ENCODE peak calls at places on chromosomes 3 and 15, in seven cellular contexts. E, P, I, D, O, H and Y are unnamed samples.
A peak's percentile ranks its signal among the peaks of the same experiment; 100 is the strongest.

GRCh38 chr15:38065721-38066120 is 131.3 kb downstream of the TMCO5A start:
- DNase-seq in E (no peak), P (no peak), I (no peak), D (no peak), O (no peak), H (no peak), Y (no peak)

GRCh38 chr3:139105154-139105702 is 60.5 kb upstream of the PRR23C start:
- DNase-seq in E (no peak), P (peak; percentile 47), I (no peak), D (no peak), O (no peak), H (no peak), Y (no peak)

GRCh38 chr3:61250784-61251173 is 473 bp downstream of the FHIT start:
- DNase-seq in E (peak; percentile 13), P (no peak), I (no peak), D (no peak), O (no peak), H (no peak), Y (no peak)

GRCh38 chr3:102400766-102401165 is 34.0 kb upstream of the ZPLD1 start:
- DNase-seq in E (no peak), P (no peak), I (no peak), D (no peak), O (no peak), H (no peak), Y (no peak)

GRCh38 chr15:68366314-68366713 is 65.6 kb downstream of the ITGA11 start:
- DNase-seq in E (no peak), P (no peak), I (no peak), D (no peak), O (no peak), H (no peak), Y (no peak)

GRCh38 chr3:196634224-196634623 is 5.3 kb upstream of the NRROS start:
- DNase-seq in E (peak; percentile 64), P (no peak), I (no peak), D (no peak), O (no peak), H (no peak), Y (no peak)

GRCh38 chr15:99249270-99249817 is at the start of gene TTC23:
- DNase-seq in E (no peak), P (no peak), I (no peak), D (no peak), O (no peak), H (peak; percentile 79), Y (no peak)

GRCh38 chr3:40332684-40333083 is 23.2 kb downstream of the EIF1B start:
- DNase-seq in E (no peak), P (no peak), I (no peak), D (no peak), O (no peak), H (no peak), Y (no peak)

GRCh38 chr15:71485094-71485693 is 325.2 kb upstream of the NR2E3 start:
- DNase-seq in E (peak; percentile 19), P (no peak), I (no peak), D (no peak), O (no peak), H (no peak), Y (no peak)

GRCh38 chr3:111324645-111325044 is 217.4 kb upstream of the CD96 start:
- DNase-seq in E (no peak), P (no peak), I (no peak), D (no peak), O (no peak), H (no peak), Y (no peak)

GRCh38 chr3:10627884-10628572 is 122.6 kb upstream of the ATP2B2 start:
- DNase-seq in E (no peak), P (no peak), I (no peak), D (no peak), O (no peak), H (no peak), Y (no peak)

GRCh38 chr15:80242132-80242769 is 9.8 kb downstream of the CTXND1 start:
- DNase-seq in E (peak; percentile 34), P (peak; percentile 24), I (no peak), D (peak; percentile 29), O (no peak), H (no peak), Y (no peak)

GRCh38 chr3:65026151-65026550 is 338.4 kb upstream of the ADAMTS9 start:
- DNase-seq in E (no peak), P (no peak), I (no peak), D (no peak), O (no peak), H (no peak), Y (no peak)

GRCh38 chr3:169390310-169390731 is 273.2 kb downstream of the MECOM start:
- DNase-seq in E (no peak), P (no peak), I (peak; percentile 40), D (no peak), O (no peak), H (no peak), Y (no peak)

GRCh38 chr3:47128110-47128509 is 35.8 kb downstream of the SETD2 start:
- DNase-seq in E (no peak), P (no peak), I (no peak), D (no peak), O (no peak), H (no peak), Y (no peak)

GRCh38 chr3:45677045-45677436 is 12.2 kb upstream of the SACM1L start:
- DNase-seq in E (peak; percentile 33), P (no peak), I (no peak), D (no peak), O (peak; percentile 75), H (peak; percentile 77), Y (peak; percentile 63)

GRCh38 chr15:55912982-55913381 is 80.4 kb downstream of the NEDD4 start:
- DNase-seq in E (no peak), P (no peak), I (no peak), D (no peak), O (no peak), H (no peak), Y (no peak)

GRCh38 chr3:187976361-187976900 is 177.5 kb upstream of the LPP start:
- DNase-seq in E (no peak), P (no peak), I (no peak), D (no peak), O (no peak), H (no peak), Y (no peak)

GRCh38 chr3:173396191-173397041 is 1.1 kb upstream of the NLGN1 start:
- DNase-seq in E (no peak), P (no peak), I (peak; percentile 84), D (peak; percentile 70), O (no peak), H (no peak), Y (no peak)

GRCh38 chr3:58776231-58776630 is 109.7 kb upstream of the FAM3D start:
- DNase-seq in E (no peak), P (no peak), I (no peak), D (no peak), O (no peak), H (no peak), Y (no peak)

GRCh38 chr3:20316238-20316637 is 130.2 kb upstream of the SGO1 start:
- DNase-seq in E (no peak), P (no peak), I (no peak), D (no peak), O (no peak), H (no peak), Y (no peak)

GRCh38 chr15:52261498-52262242 is 33.9 kb downstream of the MYO5C start:
- DNase-seq in E (peak; percentile 66), P (peak; percentile 83), I (no peak), D (peak; percentile 87), O (peak; percentile 21), H (peak; percentile 62), Y (peak; percentile 24)

GRCh38 chr3:155890671-155891190 is 20.3 kb downstream of the GMPS start:
- DNase-seq in E (no peak), P (no peak), I (peak; percentile 42), D (peak; percentile 10), O (no peak), H (no peak), Y (no peak)

GRCh38 chr3:16884748-16885587 is at the start of gene PLCL2:
- DNase-seq in E (peak; percentile 84), P (peak; percentile 76), I (peak; percentile 26), D (peak; percentile 49), O (peak; percentile 72), H (no peak), Y (peak; percentile 79)

GRCh38 chr3:25603703-25604102 is 61.0 kb downstream of the TOP2B start:
- DNase-seq in E (no peak), P (no peak), I (no peak), D (no peak), O (no peak), H (peak; percentile 17), Y (no peak)

GRCh38 chr3:14148041-14148985 is 23.5 kb downstream of the TMEM43 start:
- DNase-seq in E (no peak), P (peak; percentile 68), I (peak; percentile 31), D (no peak), O (no peak), H (no peak), Y (no peak)

GRCh38 chr3:31534036-31534435 is 1.3 kb downstream of the STT3B start:
- DNase-seq in E (peak; percentile 21), P (no peak), I (peak; percentile 4), D (no peak), O (no peak), H (no peak), Y (no peak)

GRCh38 chr3:77039606-77040553 is at the start of gene ROBO2:
- DNase-seq in E (no peak), P (peak; percentile 78), I (peak; percentile 45), D (peak; percentile 75), O (no peak), H (no peak), Y (no peak)

GRCh38 chr3:142724682-142725351 is 983 bp downstream of the TRPC1 start:
- DNase-seq in E (peak; percentile 11), P (peak; percentile 76), I (peak; percentile 82), D (peak; percentile 73), O (no peak), H (no peak), Y (peak; percentile 0)

GRCh38 chr3:160449660-160450598 is at the start of gene TRIM59:
- DNase-seq in E (peak; percentile 99), P (peak; percentile 89), I (no peak), D (peak; percentile 66), O (peak; percentile 94), H (peak; percentile 89), Y (peak; percentile 94)